ENCODE peak calls at places on chromosomes 13 and 19, in eight cellular contexts. R is heart right ventricle, T is fibroblast of lung, X is fibroblast of the aortic adventitia, L is testis, Q is D721Med, E is AG10803, Y is BJ. S is an unnamed sample.

GRCh38 chr13:73948848-73949529 is 185.2 kb downstream of the KLF12 start:
- DNase-seq in X (no peak), L (no peak), E (no peak), R (no peak), Y (no peak), Q (no peak), T (no peak), S (no peak)

GRCh38 chr13:101579291-101579802 is 126.9 kb downstream of the ITGBL1 start:
- DNase-seq in L (no peak), Y (no peak), T (peak; percentile 60), Q (no peak), R (no peak), X (peak; percentile 65), E (peak; percentile 58), S (no peak)

GRCh38 chr19:35760711-35761349 is 2.9 kb downstream of the PROSER3 start:
- DNase-seq in L (no peak), Q (no peak), X (no peak), T (no peak), Y (no peak), R (no peak), E (no peak), S (no peak)

GRCh38 chr19:41324921-41325639 is 15.1 kb downstream of the CCDC97 start:
- DNase-seq in T (peak; percentile 82), R (peak; percentile 89), Q (peak; percentile 57), Y (no peak), E (peak; percentile 78), L (no peak), X (peak; percentile 79), S (peak; percentile 72)

GRCh38 chr13:98274921-98275487 is 97.9 kb upstream of the RNF113B start:
- DNase-seq in X (no peak), E (no peak), Q (no peak), R (no peak), T (peak; percentile 64), L (no peak), Y (no peak), S (no peak)

GRCh38 chr19:29540128-29540527 is 14.3 kb downstream of the VSTM2B start:
- DNase-seq in Y (no peak), L (no peak), Q (no peak), R (no peak), E (no peak), X (no peak), T (no peak), S (no peak)

GRCh38 chr13:42865703-42866102 is 84.3 kb downstream of the FAM216B start:
- DNase-seq in T (no peak), E (no peak), R (no peak), X (peak; percentile 21), Y (no peak), Q (no peak), L (no peak), S (peak; percentile 76)

GRCh38 chr19:57578487-57579205 is at the start of gene ZNF416:
- DNase-seq in E (peak; percentile 98), X (peak; percentile 99), T (peak; percentile 97), Q (peak; percentile 96), Y (peak; percentile 95), L (peak; percentile 100), R (peak; percentile 99), S (peak; percentile 97)

GRCh38 chr19:48474084-48474592 is 5.0 kb downstream of the CYTH2 start:
- DNase-seq in E (no peak), Q (no peak), T (no peak), L (no peak), Y (no peak), R (no peak), X (no peak), S (no peak)

GRCh38 chr19:39408392-39409206 is 2.0 kb downstream of the ZFP36 start:
- DNase-seq in Q (no peak), Y (no peak), E (peak; percentile 53), L (no peak), R (peak; percentile 21), T (peak; percentile 38), X (peak; percentile 59), S (no peak)

GRCh38 chr19:18225355-18225701 is 910 bp downstream of the PDE4C start:
- DNase-seq in L (no peak), R (no peak), Q (no peak), E (no peak), Y (no peak), X (no peak), T (no peak), S (no peak)

GRCh38 chr13:52921194-52921593 is 72.8 kb upstream of the PCDH8 start:
- DNase-seq in L (no peak), Q (no peak), X (no peak), R (no peak), Y (no peak), E (no peak), T (no peak), S (no peak)

GRCh38 chr13:31699650-31700049 is 39.7 kb upstream of the RXFP2 start:
- DNase-seq in L (no peak), Y (no peak), Q (no peak), R (no peak), X (peak; percentile 28), E (no peak), T (no peak), S (no peak)

GRCh38 chr13:90868321-90868920 is 479.1 kb upstream of the MIR17HG start:
- DNase-seq in T (peak; percentile 7), E (peak; percentile 23), Q (no peak), R (no peak), Y (no peak), L (peak; percentile 39), X (peak; percentile 46), S (peak; percentile 46)

GRCh38 chr19:47122359-47123335 is 8.0 kb upstream of the SAE1 start:
- DNase-seq in X (peak; percentile 81), E (peak; percentile 90), Q (no peak), R (no peak), L (no peak), T (peak; percentile 87), Y (no peak), S (no peak)

GRCh38 chr19:13764821-13765394 is 586 bp downstream of the MRI1 start:
- DNase-seq in R (no peak), E (no peak), X (no peak), Q (no peak), T (no peak), Y (no peak), L (no peak), S (peak; percentile 46)

GRCh38 chr13:35501721-35502235 is 25.3 kb upstream of the MAB21L1 start:
- DNase-seq in R (no peak), L (no peak), Y (no peak), E (no peak), Q (no peak), T (no peak), X (no peak), S (no peak)

GRCh38 chr13:109678459-109678858 is 107.9 kb downstream of the IRS2 start:
- DNase-seq in X (no peak), R (no peak), E (no peak), Y (no peak), L (no peak), Q (no peak), T (no peak), S (no peak)

GRCh38 chr19:879711-880438 is 13.1 kb downstream of the MED16 start:
- DNase-seq in Y (no peak), E (no peak), X (no peak), T (no peak), L (no peak), R (no peak), Q (no peak), S (no peak)

GRCh38 chr19:48819366-48819816 is 8.6 kb upstream of the BCAT2 start:
- DNase-seq in Y (peak; percentile 79), L (peak; percentile 88), Q (no peak), T (peak; percentile 70), X (peak; percentile 99), R (peak; percentile 79), E (peak; percentile 97), S (no peak)

GRCh38 chr19:543912-544608 is at the start of gene GZMM:
- DNase-seq in T (no peak), Q (no peak), Y (no peak), R (no peak), E (no peak), X (no peak), L (no peak), S (no peak)

GRCh38 chr19:6424939-6425731 is 524 bp upstream of the KHSRP start:
- DNase-seq in Y (peak; percentile 100), R (peak; percentile 100), E (peak; percentile 100), Q (peak; percentile 86), X (peak; percentile 100), L (peak; percentile 100), T (peak; percentile 100), S (peak; percentile 99)
- TF ChIP-seq CTCF in Y (no peak), R (no peak), E (no peak), Q (no peak), X (no peak), L (peak; percentile 1), T (no peak), S (no peak)

GRCh38 chr13:28754698-28755545 is 36.2 kb upstream of the SLC46A3 start:
- DNase-seq in T (no peak), X (peak; percentile 15), Y (no peak), L (no peak), Q (no peak), E (peak; percentile 48), R (peak; percentile 71), S (no peak)
- TF ChIP-seq CTCF in T (no peak), X (no peak), Y (peak; percentile 27), L (no peak), Q (no peak), E (peak; percentile 21), R (peak; percentile 64), S (peak; percentile 15)

DNA sequence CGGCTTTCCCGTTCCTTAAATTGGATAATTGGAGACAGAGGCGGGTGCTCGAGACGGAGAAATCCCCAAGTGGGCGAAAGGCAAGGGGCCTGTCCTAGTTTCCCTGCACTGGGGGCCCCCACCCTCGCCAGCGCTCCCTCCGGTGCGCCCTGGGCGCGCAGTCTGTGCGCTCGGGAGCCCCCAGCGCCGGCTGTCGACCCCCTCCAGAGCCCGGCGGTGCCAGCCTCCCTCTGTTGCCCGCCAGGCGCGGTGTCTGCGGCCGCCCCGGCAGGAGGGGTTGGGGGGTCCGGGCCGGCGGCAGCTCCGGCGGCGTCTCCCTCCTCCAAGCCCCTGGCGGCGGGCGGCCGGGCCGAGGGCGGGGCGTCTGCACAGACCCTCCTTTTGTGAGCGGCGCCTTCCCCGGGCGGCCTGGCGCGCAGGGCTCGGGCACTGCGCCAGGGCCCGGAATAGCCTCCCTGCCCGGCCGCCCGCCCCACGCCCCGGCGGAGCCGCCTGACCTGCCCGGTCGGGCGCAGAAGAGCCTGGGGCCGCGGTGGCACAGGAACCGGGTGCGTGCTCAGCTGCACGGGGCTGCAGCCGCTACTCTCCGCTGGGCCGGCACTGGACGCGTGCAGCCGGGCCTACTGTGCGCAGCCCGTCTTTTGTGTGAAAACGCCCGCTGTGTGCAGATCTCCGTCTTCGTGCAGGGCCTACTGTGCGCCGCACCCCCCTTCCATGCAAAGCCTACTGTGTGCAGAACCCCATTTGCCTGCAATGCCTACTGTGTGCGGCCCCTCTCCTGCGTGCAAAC is 13.2 kb downstream of the GADD45B start:
- DNase-seq in E (peak; percentile 49), X (no peak), T (peak; percentile 40), Y (no peak), L (peak; percentile 51), R (peak; percentile 50), Q (no peak), S (peak; percentile 77)
- TF ChIP-seq CTCF in E (peak; percentile 2), X (no peak), T (no peak), Y (no peak), L (no peak), R (peak; percentile 29), Q (no peak), S (no peak)

GRCh38 chr13:29077051-29077813 is 257.1 kb downstream of the MTUS2 start:
- DNase-seq in Q (no peak), R (no peak), Y (no peak), T (no peak), L (no peak), E (no peak), X (no peak), S (no peak)

GRCh38 chr13:29081697-29082440 is 261.7 kb downstream of the MTUS2 start:
- DNase-seq in T (no peak), L (no peak), E (no peak), X (no peak), Q (no peak), R (no peak), Y (no peak), S (no peak)

GRCh38 chr13:29081036-29081435 is 260.9 kb downstream of the MTUS2 start:
- DNase-seq in E (peak; percentile 1), R (no peak), X (no peak), L (no peak), Q (no peak), Y (no peak), T (no peak), S (no peak)
- TF ChIP-seq CTCF in E (no peak), R (no peak), X (no peak), L (no peak), Q (no peak), Y (no peak), T (no peak), S (no peak)